ENCODE peak calls at places on chromosomes 13 and 19, in eight cellular contexts. One of them, this sample, is unnamed.

GRCh38 chr19:18928018-18928805 is 8.7 kb downstream of the DDX49 start:
- DNase-seq in Kasumi-1: no peak
- DNase-seq in HS-5: no peak
- DNase-seq in HT1080: no peak
- DNase-seq in GM10248: no peak
- DNase-seq in heart right ventricle: no peak
- DNase-seq in C1 segment of cervical spinal cord: no peak
- DNase-seq in kidney tubule cell: no peak
- DNase-seq in this sample: no peak

GRCh38 chr13:101449971-101450748 is 2.3 kb upstream of the ITGBL1 start:
- DNase-seq in GM10248: no peak
- DNase-seq in HT1080: peak
- DNase-seq in Kasumi-1: no peak
- DNase-seq in HS-5: peak
- DNase-seq in kidney tubule cell: peak
- DNase-seq in heart right ventricle: no peak
- DNase-seq in C1 segment of cervical spinal cord: no peak
- DNase-seq in this sample: no peak

GRCh38 chr13:74825170-74825948 is 656.6 kb downstream of the TBC1D4 start:
- DNase-seq in C1 segment of cervical spinal cord: no peak
- DNase-seq in Kasumi-1: no peak
- DNase-seq in HT1080: peak
- DNase-seq in heart right ventricle: peak
- DNase-seq in HS-5: peak
- DNase-seq in kidney tubule cell: peak
- DNase-seq in GM10248: no peak
- DNase-seq in this sample: peak

GRCh38 chr19:49520705-49521319 is 7.0 kb upstream of the RCN3 start:
- DNase-seq in Kasumi-1: no peak
- DNase-seq in HS-5: no peak
- DNase-seq in GM10248: no peak
- DNase-seq in C1 segment of cervical spinal cord: no peak
- DNase-seq in heart right ventricle: no peak
- DNase-seq in kidney tubule cell: no peak
- DNase-seq in HT1080: no peak
- DNase-seq in this sample: no peak

GRCh38 chr19:53864308-53864836 is 3.3 kb upstream of the MYADM start:
- DNase-seq in heart right ventricle: no peak
- DNase-seq in kidney tubule cell: no peak
- DNase-seq in HT1080: no peak
- DNase-seq in HS-5: no peak
- DNase-seq in GM10248: no peak
- DNase-seq in Kasumi-1: no peak
- DNase-seq in C1 segment of cervical spinal cord: peak
- DNase-seq in this sample: no peak

GRCh38 chr19:17370026-17370587 is 7.0 kb downstream of the PLVAP start:
- DNase-seq in Kasumi-1: peak
- DNase-seq in kidney tubule cell: no peak
- DNase-seq in C1 segment of cervical spinal cord: no peak
- DNase-seq in heart right ventricle: no peak
- DNase-seq in HT1080: no peak
- DNase-seq in HS-5: no peak
- DNase-seq in GM10248: peak
- DNase-seq in this sample: peak

GRCh38 chr13:113820813-113821651 is 42.8 kb downstream of the GAS6 start:
- DNase-seq in Kasumi-1: no peak
- DNase-seq in HT1080: peak
- DNase-seq in HS-5: peak
- DNase-seq in kidney tubule cell: peak
- DNase-seq in C1 segment of cervical spinal cord: peak
- DNase-seq in heart right ventricle: peak
- DNase-seq in GM10248: no peak
- DNase-seq in this sample: no peak

GRCh38 chr19:5563941-5564612 is 3.7 kb downstream of the TINCR start:
- DNase-seq in GM10248: no peak
- DNase-seq in C1 segment of cervical spinal cord: no peak
- DNase-seq in heart right ventricle: no peak
- DNase-seq in kidney tubule cell: peak
- DNase-seq in Kasumi-1: no peak
- DNase-seq in HT1080: no peak
- DNase-seq in HS-5: no peak
- DNase-seq in this sample: no peak

GRCh38 chr19:2561895-2562294 is 86.0 kb downstream of the GADD45B start:
- DNase-seq in GM10248: peak
- DNase-seq in HT1080: no peak
- DNase-seq in HS-5: no peak
- DNase-seq in C1 segment of cervical spinal cord: no peak
- DNase-seq in heart right ventricle: no peak
- DNase-seq in kidney tubule cell: no peak
- DNase-seq in Kasumi-1: peak
- DNase-seq in this sample: no peak

GRCh38 chr13:110853235-110853721 is 61.6 kb downstream of the ANKRD10 start:
- DNase-seq in Kasumi-1: no peak
- DNase-seq in HT1080: no peak
- DNase-seq in GM10248: no peak
- DNase-seq in kidney tubule cell: no peak
- DNase-seq in C1 segment of cervical spinal cord: no peak
- DNase-seq in heart right ventricle: no peak
- DNase-seq in HS-5: no peak
- DNase-seq in this sample: no peak

GRCh38 chr13:97855570-97855970 is 97.9 kb upstream of the IPO5 start:
- DNase-seq in kidney tubule cell: peak
- DNase-seq in C1 segment of cervical spinal cord: no peak
- DNase-seq in Kasumi-1: peak
- DNase-seq in heart right ventricle: peak
- DNase-seq in HS-5: no peak
- DNase-seq in GM10248: peak
- DNase-seq in HT1080: peak
- DNase-seq in this sample: peak

GRCh38 chr13:97629601-97630272 is 195.8 kb downstream of the RAP2A start:
- DNase-seq in heart right ventricle: no peak
- DNase-seq in C1 segment of cervical spinal cord: no peak
- DNase-seq in kidney tubule cell: no peak
- DNase-seq in HS-5: no peak
- DNase-seq in HT1080: no peak
- DNase-seq in GM10248: no peak
- DNase-seq in Kasumi-1: no peak
- DNase-seq in this sample: no peak

GRCh38 chr13:90947976-90948375 is 399.5 kb upstream of the MIR17HG start:
- DNase-seq in C1 segment of cervical spinal cord: no peak
- DNase-seq in HS-5: no peak
- DNase-seq in GM10248: no peak
- DNase-seq in heart right ventricle: no peak
- DNase-seq in Kasumi-1: no peak
- DNase-seq in kidney tubule cell: peak
- DNase-seq in HT1080: peak
- DNase-seq in this sample: no peak

GRCh38 chr19:49155830-49156346 is 692 bp upstream of the HRC start:
- DNase-seq in kidney tubule cell: no peak
- DNase-seq in HT1080: no peak
- DNase-seq in HS-5: no peak
- DNase-seq in Kasumi-1: no peak
- DNase-seq in C1 segment of cervical spinal cord: no peak
- DNase-seq in GM10248: no peak
- DNase-seq in heart right ventricle: peak
- DNase-seq in this sample: no peak

GRCh38 chr19:8423821-8424223 is 10.7 kb downstream of the MARCHF2 start:
- DNase-seq in C1 segment of cervical spinal cord: peak
- DNase-seq in heart right ventricle: peak
- DNase-seq in GM10248: no peak
- DNase-seq in Kasumi-1: peak
- DNase-seq in kidney tubule cell: peak
- DNase-seq in HS-5: peak
- DNase-seq in HT1080: peak
- DNase-seq in this sample: peak

GRCh38 chr19:16628984-16629691 is 1.1 kb upstream of the MED26 start:
- DNase-seq in kidney tubule cell: no peak
- DNase-seq in C1 segment of cervical spinal cord: no peak
- DNase-seq in HT1080: peak
- DNase-seq in GM10248: no peak
- DNase-seq in heart right ventricle: peak
- DNase-seq in HS-5: no peak
- DNase-seq in Kasumi-1: no peak
- DNase-seq in this sample: peak

GRCh38 chr19:10113592-10113963 is 2.1 kb downstream of the P2RY11 start:
- DNase-seq in Kasumi-1: no peak
- DNase-seq in HS-5: no peak
- DNase-seq in GM10248: no peak
- DNase-seq in kidney tubule cell: no peak
- DNase-seq in heart right ventricle: no peak
- DNase-seq in C1 segment of cervical spinal cord: no peak
- DNase-seq in HT1080: no peak
- DNase-seq in this sample: no peak

GRCh38 chr13:33392794-33393371 is 107.3 kb upstream of the STARD13 start:
- DNase-seq in HT1080: no peak
- DNase-seq in GM10248: no peak
- DNase-seq in kidney tubule cell: peak
- DNase-seq in heart right ventricle: no peak
- DNase-seq in HS-5: no peak
- DNase-seq in Kasumi-1: no peak
- DNase-seq in C1 segment of cervical spinal cord: no peak
- DNase-seq in this sample: no peak

GRCh38 chr13:23460309-23460708 is 26.8 kb upstream of the SACS start:
- DNase-seq in kidney tubule cell: no peak
- DNase-seq in heart right ventricle: no peak
- DNase-seq in HT1080: no peak
- DNase-seq in C1 segment of cervical spinal cord: no peak
- DNase-seq in HS-5: no peak
- DNase-seq in GM10248: peak
- DNase-seq in Kasumi-1: peak
- DNase-seq in this sample: peak

GRCh38 chr13:21694831-21695230 is 24.0 kb downstream of the FGF9 start:
- DNase-seq in HT1080: no peak
- DNase-seq in HS-5: no peak
- DNase-seq in heart right ventricle: peak
- DNase-seq in kidney tubule cell: no peak
- DNase-seq in Kasumi-1: no peak
- DNase-seq in GM10248: no peak
- DNase-seq in C1 segment of cervical spinal cord: no peak
- DNase-seq in this sample: no peak

GRCh38 chr13:48159436-48160225 is 64.7 kb upstream of the MED4 start:
- DNase-seq in HS-5: no peak
- DNase-seq in heart right ventricle: no peak
- DNase-seq in kidney tubule cell: peak
- DNase-seq in Kasumi-1: no peak
- DNase-seq in C1 segment of cervical spinal cord: peak
- DNase-seq in HT1080: peak
- DNase-seq in GM10248: no peak
- DNase-seq in this sample: no peak

GRCh38 chr13:107968470-107968869 is 246.9 kb downstream of the LIG4 start:
- DNase-seq in C1 segment of cervical spinal cord: no peak
- DNase-seq in Kasumi-1: no peak
- DNase-seq in kidney tubule cell: no peak
- DNase-seq in heart right ventricle: no peak
- DNase-seq in HT1080: no peak
- DNase-seq in HS-5: no peak
- DNase-seq in GM10248: no peak
- DNase-seq in this sample: no peak

GRCh38 chr13:75637101-75637774 is 1.1 kb downstream of the LMO7 start:
- DNase-seq in HS-5: no peak
- DNase-seq in C1 segment of cervical spinal cord: no peak
- DNase-seq in heart right ventricle: no peak
- DNase-seq in GM10248: no peak
- DNase-seq in HT1080: peak
- DNase-seq in Kasumi-1: no peak
- DNase-seq in kidney tubule cell: peak
- DNase-seq in this sample: no peak

GRCh38 chr13:46728777-46729176 is 68.2 kb downstream of the ESD start:
- DNase-seq in Kasumi-1: peak
- DNase-seq in C1 segment of cervical spinal cord: no peak
- DNase-seq in HT1080: peak
- DNase-seq in HS-5: no peak
- DNase-seq in heart right ventricle: no peak
- DNase-seq in GM10248: peak
- DNase-seq in kidney tubule cell: peak
- DNase-seq in this sample: peak

GRCh38 chr13:105972811-105973590 is 562.5 kb downstream of the EFNB2 start:
- DNase-seq in GM10248: no peak
- DNase-seq in C1 segment of cervical spinal cord: no peak
- DNase-seq in Kasumi-1: no peak
- DNase-seq in HS-5: no peak
- DNase-seq in HT1080: no peak
- DNase-seq in kidney tubule cell: peak
- DNase-seq in heart right ventricle: no peak
- DNase-seq in this sample: no peak

GRCh38 chr19:41540041-41540695 is 35.8 kb upstream of the CEACAM21 start:
- DNase-seq in heart right ventricle: no peak
- DNase-seq in HS-5: no peak
- DNase-seq in kidney tubule cell: peak
- DNase-seq in HT1080: no peak
- DNase-seq in C1 segment of cervical spinal cord: no peak
- DNase-seq in GM10248: no peak
- DNase-seq in Kasumi-1: no peak
- DNase-seq in this sample: no peak

GRCh38 chr13:106522898-106523525 is 12.4 kb downstream of the EFNB2 start:
- DNase-seq in heart right ventricle: no peak
- DNase-seq in GM10248: no peak
- DNase-seq in kidney tubule cell: no peak
- DNase-seq in HT1080: no peak
- DNase-seq in C1 segment of cervical spinal cord: no peak
- DNase-seq in HS-5: no peak
- DNase-seq in Kasumi-1: no peak
- DNase-seq in this sample: no peak

GRCh38 chr19:1901940-1902404 is 3.2 kb upstream of the ADAT3 start:
- DNase-seq in HT1080: no peak
- DNase-seq in kidney tubule cell: no peak
- DNase-seq in HS-5: no peak
- DNase-seq in heart right ventricle: no peak
- DNase-seq in Kasumi-1: no peak
- DNase-seq in C1 segment of cervical spinal cord: peak
- DNase-seq in GM10248: no peak
- DNase-seq in this sample: peak

GRCh38 chr13:99256709-99257108 is 1.5 kb downstream of the GPR18 start:
- DNase-seq in HS-5: no peak
- DNase-seq in C1 segment of cervical spinal cord: no peak
- DNase-seq in GM10248: no peak
- DNase-seq in heart right ventricle: no peak
- DNase-seq in Kasumi-1: no peak
- DNase-seq in HT1080: no peak
- DNase-seq in kidney tubule cell: no peak
- DNase-seq in this sample: peak

GRCh38 chr13:83499286-83499685 is 383.0 kb downstream of the SLITRK1 start:
- DNase-seq in Kasumi-1: no peak
- DNase-seq in GM10248: no peak
- DNase-seq in HS-5: no peak
- DNase-seq in kidney tubule cell: no peak
- DNase-seq in C1 segment of cervical spinal cord: no peak
- DNase-seq in HT1080: peak
- DNase-seq in heart right ventricle: no peak
- DNase-seq in this sample: no peak

GRCh38 chr19:52248256-52248655 is 21.1 kb upstream of the ZNF766 start:
- DNase-seq in HS-5: no peak
- DNase-seq in GM10248: no peak
- DNase-seq in heart right ventricle: peak
- DNase-seq in HT1080: no peak
- DNase-seq in Kasumi-1: peak
- DNase-seq in C1 segment of cervical spinal cord: no peak
- DNase-seq in kidney tubule cell: peak
- DNase-seq in this sample: peak

GRCh38 chr13:86907116-86907515 is 764.1 kb upstream of the SLITRK5 start:
- DNase-seq in heart right ventricle: no peak
- DNase-seq in Kasumi-1: no peak
- DNase-seq in kidney tubule cell: no peak
- DNase-seq in GM10248: no peak
- DNase-seq in HS-5: no peak
- DNase-seq in HT1080: no peak
- DNase-seq in C1 segment of cervical spinal cord: no peak
- DNase-seq in this sample: no peak

GRCh38 chr19:13861714-13862531 is 15.0 kb upstream of the NANOS3 start:
- DNase-seq in Kasumi-1: peak
- DNase-seq in HS-5: peak
- DNase-seq in GM10248: peak
- DNase-seq in HT1080: peak
- DNase-seq in kidney tubule cell: peak
- DNase-seq in C1 segment of cervical spinal cord: peak
- DNase-seq in heart right ventricle: peak
- DNase-seq in this sample: peak

GRCh38 chr13:42395066-42395821 is 123.3 kb downstream of the AKAP11 start:
- DNase-seq in GM10248: no peak
- DNase-seq in HS-5: no peak
- DNase-seq in kidney tubule cell: no peak
- DNase-seq in C1 segment of cervical spinal cord: no peak
- DNase-seq in heart right ventricle: no peak
- DNase-seq in Kasumi-1: no peak
- DNase-seq in HT1080: no peak
- DNase-seq in this sample: no peak

This sample was measured in MV-4-11.